ENCODE peak calls at places on chromosomes 11 and 22, in four cellular contexts. One of them, this sample, is unnamed.

GRCh38 chr11:11931461-11932055 is 76.9 kb downstream of the DKK3 start:
- DNase-seq in H9: no peak
- DNase-seq in pancreas: no peak
- DNase-seq in A549: peak
- DNase-seq in this sample: peak

GRCh38 chr11:84922212-84922805 is 704.8 kb downstream of the DLG2 start:
- DNase-seq in H9: no peak
- DNase-seq in pancreas: no peak
- DNase-seq in A549: no peak
- DNase-seq in this sample: no peak

GRCh38 chr22:44389181-44389580 is 76.4 kb upstream of the SHISAL1 start:
- DNase-seq in H9: no peak
- DNase-seq in pancreas: peak
- DNase-seq in A549: no peak
- DNase-seq in this sample: no peak

GRCh38 chr22:47966316-47966715 is 1203.9 kb downstream of the TBC1D22A start:
- DNase-seq in H9: no peak
- DNase-seq in pancreas: no peak
- DNase-seq in A549: no peak
- DNase-seq in this sample: no peak

GRCh38 chr11:12200359-12201015 is 90.1 kb downstream of the MICAL2 start:
- DNase-seq in H9: no peak
- DNase-seq in pancreas: no peak
- DNase-seq in A549: no peak
- DNase-seq in this sample: peak

GRCh38 chr11:15748107-15748506 is 608.2 kb downstream of the SOX6 start:
- DNase-seq in H9: no peak
- DNase-seq in pancreas: no peak
- DNase-seq in A549: no peak
- DNase-seq in this sample: no peak

GRCh38 chr11:80379620-80380278 is 938.9 kb upstream of the TENM4 start:
- DNase-seq in H9: no peak
- DNase-seq in pancreas: no peak
- DNase-seq in A549: no peak
- DNase-seq in this sample: no peak

GRCh38 chr11:65884716-65885092 is 3.6 kb downstream of the FIBP start:
- DNase-seq in H9: peak
- DNase-seq in pancreas: peak
- DNase-seq in A549: peak
- DNase-seq in this sample: peak

GRCh38 chr11:68542617-68543016 is 82.1 kb downstream of the PPP6R3 start:
- DNase-seq in H9: no peak
- DNase-seq in pancreas: no peak
- DNase-seq in A549: no peak
- DNase-seq in this sample: peak

GRCh38 chr22:37752189-37753061 is 55.3 kb upstream of the GCAT start:
- DNase-seq in H9: no peak
- DNase-seq in pancreas: peak
- DNase-seq in A549: peak
- DNase-seq in this sample: peak

DNA sequence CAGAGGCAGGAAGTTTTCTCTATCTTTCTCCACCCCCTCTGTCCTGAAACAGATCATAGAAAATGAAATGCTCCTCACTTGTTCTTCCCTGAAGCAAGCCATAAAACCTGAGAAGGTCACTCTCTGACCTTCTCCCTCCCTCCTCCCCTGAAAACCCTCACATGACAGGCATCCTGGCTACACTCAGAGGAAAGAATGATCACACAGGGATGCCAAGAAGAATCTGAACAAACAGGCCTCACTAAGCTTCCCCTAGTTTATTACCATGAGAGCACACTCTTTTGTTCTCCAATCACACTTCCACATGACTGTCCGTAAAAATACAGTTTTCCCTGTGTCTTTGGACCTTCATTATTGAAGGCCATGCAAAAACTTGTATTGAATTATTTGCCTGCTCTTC is 300.1 kb downstream of the BUD13 start:
- DNase-seq in H9: no peak
- DNase-seq in pancreas: no peak
- DNase-seq in A549: no peak
- DNase-seq in this sample: no peak
- H3K27ac ChIP-seq in H9: no peak
- H3K27ac ChIP-seq in pancreas: no peak
- H3K27ac ChIP-seq in A549: no peak
- H3K27ac ChIP-seq in this sample: no peak

GRCh38 chr11:104163100-104164027 is 583 bp downstream of the PDGFD start:
- DNase-seq in H9: peak
- DNase-seq in pancreas: peak
- DNase-seq in A549: peak
- DNase-seq in this sample: peak
- TF ChIP-seq CTCF in H9: no peak
- TF ChIP-seq CTCF in pancreas: no peak
- TF ChIP-seq CTCF in A549: no peak
- TF ChIP-seq CTCF in this sample: no peak

GRCh38 chr22:43006753-43007152 is 8.2 kb downstream of the PACSIN2 start:
- DNase-seq in H9: no peak
- DNase-seq in pancreas: no peak
- DNase-seq in A549: no peak
- DNase-seq in this sample: no peak
- H3K27ac ChIP-seq in H9: no peak
- H3K27ac ChIP-seq in pancreas: peak
- H3K27ac ChIP-seq in A549: peak
- H3K27ac ChIP-seq in this sample: peak

DNA sequence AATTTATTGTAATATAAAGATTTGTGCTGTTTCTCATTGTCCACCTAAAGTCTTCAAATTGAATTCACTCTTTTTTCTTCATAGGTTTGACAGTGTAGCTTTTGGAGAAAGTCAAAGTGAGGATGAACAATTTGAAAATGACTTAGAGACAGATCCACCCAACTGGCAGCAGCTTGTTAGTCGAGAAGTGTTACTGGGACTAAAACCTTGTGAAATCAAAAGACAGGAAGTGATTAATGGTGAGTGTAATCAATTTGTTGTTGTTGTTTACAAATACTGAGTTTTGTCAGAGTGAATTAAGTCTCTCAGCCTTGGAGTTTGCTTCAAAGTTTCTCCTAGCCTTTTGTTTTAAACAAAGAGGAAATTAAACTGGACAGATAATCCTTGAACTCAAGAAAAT is 53.6 kb upstream of the GRIK4 start:
- DNase-seq in H9: no peak
- DNase-seq in pancreas: no peak
- DNase-seq in A549: no peak
- DNase-seq in this sample: no peak
- TF ChIP-seq CTCF in H9: no peak
- TF ChIP-seq CTCF in pancreas: no peak
- TF ChIP-seq CTCF in A549: no peak
- TF ChIP-seq CTCF in this sample: no peak

GRCh38 chr11:1779034-1779805 is 15.5 kb upstream of the CTSD start:
- DNase-seq in H9: no peak
- DNase-seq in pancreas: no peak
- DNase-seq in A549: no peak
- DNase-seq in this sample: no peak
- H3K27ac ChIP-seq in H9: no peak
- H3K27ac ChIP-seq in pancreas: no peak
- H3K27ac ChIP-seq in A549: peak
- H3K27ac ChIP-seq in this sample: peak